ENCODE peak calls at places on chromosomes 12 and 14, in ten cellular contexts. F is OCI-LY7, T is GM10248, W is osteocyte, J is glutamatergic neuron, Z is B cell, D is bronchial epithelial cell, L is LNCaP clone FGC, C is HFFc6, E is cardiac muscle cell. Y is an unnamed sample.

GRCh38 chr12:132159555-132160003 is 15.3 kb downstream of the NOC4L start:
- DNase-seq in L (no peak), Z (no peak), F (no peak), C (no peak), T (no peak), J (peak; percentile 24), E (no peak), W (no peak), D (no peak), Y (no peak)

GRCh38 chr12:124923906-124924734 is 9.7 kb upstream of the UBC start:
- DNase-seq in L (no peak), W (no peak), C (peak; percentile 93), E (peak; percentile 61), T (no peak), D (peak; percentile 78), F (no peak), J (no peak), Z (no peak), Y (no peak)

GRCh38 chr14:94164685-94165431 is 9.3 kb upstream of the PPP4R4 start:
- DNase-seq in Z (no peak), W (no peak), D (no peak), F (no peak), T (no peak), E (no peak), J (peak; percentile 51), C (no peak), L (no peak), Y (no peak)

GRCh38 chr14:72060917-72061316 is 128.7 kb downstream of the RGS6 start:
- DNase-seq in L (no peak), D (peak; percentile 14), T (no peak), W (no peak), Z (no peak), J (no peak), F (no peak), C (no peak), E (no peak), Y (no peak)

GRCh38 chr12:9334026-9334692 is 126.0 kb upstream of the PZP start:
- DNase-seq in Z (no peak), J (no peak), T (no peak), D (peak; percentile 50), L (no peak), F (no peak), W (no peak), C (no peak), E (no peak), Y (peak; percentile 23)

GRCh38 chr14:69716483-69717187 is 50.3 kb upstream of the SRSF5 start:
- DNase-seq in L (no peak), C (peak; percentile 74), Z (no peak), T (no peak), J (no peak), D (peak; percentile 93), F (no peak), W (no peak), E (peak; percentile 96), Y (peak; percentile 93)

GRCh38 chr12:15151141-15152091 is 69.8 kb downstream of the RERG start:
- DNase-seq in Z (peak; percentile 3), J (no peak), L (no peak), E (peak; percentile 54), T (no peak), W (no peak), C (no peak), F (peak; percentile 21), D (peak; percentile 46), Y (no peak)

GRCh38 chr14:84988391-84988790 is 541.6 kb upstream of the FLRT2 start:
- DNase-seq in L (no peak), T (no peak), J (no peak), F (no peak), Z (no peak), W (no peak), C (no peak), E (no peak), D (no peak), Y (no peak)

GRCh38 chr12:60172696-60173095 is 576.9 kb downstream of the SLC16A7 start:
- DNase-seq in E (no peak), D (no peak), Z (no peak), C (no peak), F (no peak), L (no peak), T (no peak), W (no peak), J (no peak), Y (no peak)

GRCh38 chr12:12172106-12172511 is 94.7 kb downstream of the LRP6 start:
- DNase-seq in C (peak; percentile 47), D (peak; percentile 68), J (no peak), W (no peak), L (peak; percentile 46), T (peak; percentile 30), Z (no peak), F (no peak), E (peak; percentile 66), Y (peak; percentile 74)

GRCh38 chr12:88185988-88186387 is 43.9 kb downstream of the TMTC3 start:
- DNase-seq in Z (no peak), F (no peak), L (peak; percentile 99), T (peak; percentile 8), D (peak; percentile 88), C (peak; percentile 60), J (no peak), W (no peak), E (peak; percentile 46), Y (peak; percentile 34)

GRCh38 chr12:126051611-126052107 is 986.4 kb downstream of the AACS start:
- DNase-seq in T (no peak), F (no peak), W (no peak), J (no peak), C (peak; percentile 1), Z (no peak), L (no peak), E (peak; percentile 2), D (peak; percentile 98), Y (peak; percentile 27)

GRCh38 chr14:68402525-68403101 is 390.3 kb downstream of the ZFP36L1 start:
- DNase-seq in W (no peak), L (no peak), J (no peak), C (no peak), F (no peak), D (no peak), E (no peak), Z (no peak), T (no peak), Y (no peak)

GRCh38 chr14:86462193-86462592 is 932.2 kb downstream of the FLRT2 start:
- DNase-seq in T (no peak), D (peak; percentile 7), W (no peak), L (peak; percentile 1), J (no peak), C (peak; percentile 32), F (peak; percentile 14), E (peak; percentile 53), Z (no peak), Y (no peak)
- TF ChIP-seq CTCF in T (peak; percentile 31), D (peak; percentile 23), W (peak; percentile 52), L (peak; percentile 69), J (peak; percentile 29), C (peak; percentile 77), F (peak; percentile 74), E (peak; percentile 50), Z (no peak), Y (peak; percentile 48)

GRCh38 chr14:21988413-21988812 is 314.8 kb upstream of the OR4E1 start:
- DNase-seq in D (no peak), F (no peak), E (no peak), T (no peak), C (no peak), W (no peak), L (no peak), Z (no peak), J (no peak), Y (no peak)

GRCh38 chr14:21987937-21988336 is 314.3 kb upstream of the OR4E1 start:
- DNase-seq in E (peak; percentile 48), Z (no peak), W (no peak), T (no peak), C (no peak), D (peak; percentile 49), F (peak; percentile 50), J (no peak), L (no peak), Y (no peak)

GRCh38 chr14:21991130-21991529 is 317.5 kb upstream of the OR4E1 start:
- DNase-seq in W (no peak), D (no peak), J (no peak), E (no peak), Z (no peak), F (no peak), L (no peak), T (no peak), C (no peak), Y (no peak)

GRCh38 chr14:21989090-21989489 is 315.5 kb upstream of the OR4E1 start:
- DNase-seq in L (no peak), T (no peak), D (no peak), Z (no peak), J (no peak), F (no peak), C (no peak), E (no peak), W (no peak), Y (no peak)

GRCh38 chr14:21990116-21990515 is 316.5 kb upstream of the OR4E1 start:
- DNase-seq in J (no peak), L (no peak), C (no peak), D (peak; percentile 19), E (peak; percentile 7), W (no peak), F (peak; percentile 33), Z (no peak), T (no peak), Y (no peak)
- TF ChIP-seq CTCF in J (peak; percentile 66), L (peak; percentile 55), C (peak; percentile 29), D (peak; percentile 44), E (peak; percentile 49), W (peak; percentile 40), F (peak; percentile 75), Z (peak; percentile 47), T (no peak), Y (no peak)

GRCh38 chr12:116202940-116203339 is 74.6 kb downstream of the MED13L start:
- DNase-seq in D (no peak), E (no peak), L (no peak), T (no peak), F (no peak), C (peak; percentile 35), Z (no peak), W (no peak), J (no peak), Y (no peak)
- TF ChIP-seq CTCF in D (no peak), E (no peak), L (peak; percentile 2), T (no peak), F (no peak), C (peak; percentile 59), Z (no peak), W (peak; percentile 35), J (no peak), Y (peak; percentile 32)

GRCh38 chr14:103205541-103205906 is 82.3 kb downstream of the TNFAIP2 start:
- DNase-seq in W (no peak), C (no peak), F (no peak), E (no peak), J (no peak), L (no peak), Z (no peak), T (no peak), D (no peak), Y (no peak)

GRCh38 chr14:103207038-103207403 is 83.8 kb downstream of the TNFAIP2 start:
- DNase-seq in W (no peak), D (no peak), T (no peak), J (peak; percentile 50), C (peak; percentile 14), F (no peak), L (no peak), Z (no peak), E (peak; percentile 59), Y (peak; percentile 49)

GRCh38 chr14:103207404-103208072 is 84.3 kb downstream of the TNFAIP2 start:
- DNase-seq in J (no peak), D (no peak), E (no peak), L (no peak), F (no peak), C (no peak), W (no peak), T (no peak), Z (no peak), Y (no peak)

GRCh38 chr14:103206023-103206481 is 82.8 kb downstream of the TNFAIP2 start:
- DNase-seq in J (no peak), Z (no peak), W (no peak), F (no peak), T (no peak), D (no peak), E (no peak), C (no peak), L (no peak), Y (no peak)

GRCh38 chr14:103209054-103209453 is 85.8 kb downstream of the TNFAIP2 start:
- DNase-seq in L (no peak), E (no peak), T (no peak), Z (no peak), C (no peak), D (no peak), F (no peak), J (no peak), W (no peak), Y (no peak)
- TF ChIP-seq CTCF in L (no peak), E (peak; percentile 17), T (no peak), Z (no peak), C (peak; percentile 27), D (no peak), F (no peak), J (no peak), W (no peak), Y (peak; percentile 41)